ENCODE peak calls at places on chromosomes 13 and 19, in ten cellular contexts. One of them, this sample, is unnamed.

GRCh38 chr13:73767747-73768315 is 366.4 kb downstream of the KLF12 start:
- DNase-seq in fibroblast of lung: no peak
- DNase-seq in foreskin fibroblast: no peak
- DNase-seq in colonic mucosa: peak; percentile 44
- DNase-seq in pancreas: no peak
- DNase-seq in fibroblast of pulmonary artery: no peak
- DNase-seq in astrocyte of the spinal cord: no peak
- DNase-seq in tibial artery: no peak
- DNase-seq in PC-3: peak; percentile 27
- DNase-seq in MM.1S: no peak
- DNase-seq in this sample: no peak

GRCh38 chr13:72168126-72168525 is 301.1 kb upstream of the DACH1 start:
- DNase-seq in pancreas: no peak
- DNase-seq in fibroblast of lung: no peak
- DNase-seq in colonic mucosa: no peak
- DNase-seq in tibial artery: no peak
- DNase-seq in foreskin fibroblast: no peak
- DNase-seq in PC-3: no peak
- DNase-seq in MM.1S: no peak
- DNase-seq in astrocyte of the spinal cord: no peak
- DNase-seq in fibroblast of pulmonary artery: no peak
- DNase-seq in this sample: no peak

GRCh38 chr19:13093407-13094284 is 9.0 kb downstream of the LYL1 start:
- DNase-seq in MM.1S: peak; percentile 72
- DNase-seq in fibroblast of lung: peak; percentile 80
- DNase-seq in fibroblast of pulmonary artery: peak; percentile 87
- DNase-seq in colonic mucosa: peak; percentile 86
- DNase-seq in astrocyte of the spinal cord: peak; percentile 89
- DNase-seq in tibial artery: peak; percentile 92
- DNase-seq in PC-3: peak; percentile 95
- DNase-seq in pancreas: peak; percentile 79
- DNase-seq in foreskin fibroblast: peak; percentile 67
- DNase-seq in this sample: peak; percentile 46

GRCh38 chr19:35144600-35145436 is 1.8 kb downstream of the FXYD7 start:
- DNase-seq in MM.1S: no peak
- DNase-seq in colonic mucosa: peak; percentile 89
- DNase-seq in fibroblast of lung: no peak
- DNase-seq in fibroblast of pulmonary artery: no peak
- DNase-seq in astrocyte of the spinal cord: no peak
- DNase-seq in pancreas: peak; percentile 56
- DNase-seq in PC-3: peak; percentile 74
- DNase-seq in tibial artery: no peak
- DNase-seq in foreskin fibroblast: no peak
- DNase-seq in this sample: no peak

GRCh38 chr13:59261928-59262488 is 901.7 kb downstream of the DIAPH3 start:
- DNase-seq in pancreas: no peak
- DNase-seq in MM.1S: no peak
- DNase-seq in fibroblast of pulmonary artery: peak; percentile 53
- DNase-seq in colonic mucosa: no peak
- DNase-seq in fibroblast of lung: no peak
- DNase-seq in PC-3: no peak
- DNase-seq in tibial artery: no peak
- DNase-seq in foreskin fibroblast: no peak
- DNase-seq in astrocyte of the spinal cord: no peak
- DNase-seq in this sample: no peak

GRCh38 chr13:27131202-27131623 is 40.4 kb downstream of the USP12 start:
- DNase-seq in PC-3: peak; percentile 87
- DNase-seq in MM.1S: peak; percentile 89
- DNase-seq in pancreas: no peak
- DNase-seq in tibial artery: no peak
- DNase-seq in fibroblast of lung: peak; percentile 68
- DNase-seq in astrocyte of the spinal cord: peak; percentile 50
- DNase-seq in foreskin fibroblast: no peak
- DNase-seq in colonic mucosa: peak; percentile 39
- DNase-seq in fibroblast of pulmonary artery: no peak
- DNase-seq in this sample: no peak

GRCh38 chr19:1566392-1567115 is 1.6 kb downstream of the MEX3D start:
- DNase-seq in colonic mucosa: peak; percentile 62
- DNase-seq in PC-3: peak; percentile 46
- DNase-seq in foreskin fibroblast: peak; percentile 78
- DNase-seq in pancreas: peak; percentile 65
- DNase-seq in fibroblast of lung: peak; percentile 87
- DNase-seq in MM.1S: no peak
- DNase-seq in astrocyte of the spinal cord: peak; percentile 88
- DNase-seq in fibroblast of pulmonary artery: peak; percentile 82
- DNase-seq in tibial artery: peak; percentile 77
- DNase-seq in this sample: peak; percentile 44

GRCh38 chr13:95301135-95301946 is at the start of gene ABCC4:
- DNase-seq in tibial artery: peak; percentile 73
- DNase-seq in PC-3: peak; percentile 75
- DNase-seq in foreskin fibroblast: peak; percentile 83
- DNase-seq in fibroblast of pulmonary artery: peak; percentile 73
- DNase-seq in fibroblast of lung: peak; percentile 72
- DNase-seq in pancreas: peak; percentile 74
- DNase-seq in astrocyte of the spinal cord: peak; percentile 68
- DNase-seq in MM.1S: peak; percentile 76
- DNase-seq in colonic mucosa: peak; percentile 73
- DNase-seq in this sample: no peak

GRCh38 chr19:54469496-54469934 is 3.6 kb downstream of the CDC42EP5 start:
- DNase-seq in fibroblast of pulmonary artery: no peak
- DNase-seq in pancreas: peak; percentile 74
- DNase-seq in astrocyte of the spinal cord: no peak
- DNase-seq in foreskin fibroblast: no peak
- DNase-seq in fibroblast of lung: no peak
- DNase-seq in MM.1S: no peak
- DNase-seq in colonic mucosa: peak; percentile 78
- DNase-seq in tibial artery: no peak
- DNase-seq in PC-3: no peak
- DNase-seq in this sample: no peak

GRCh38 chr19:47848871-47849473 is 10.1 kb upstream of the TPRX2 start:
- DNase-seq in colonic mucosa: peak; percentile 24
- DNase-seq in PC-3: no peak
- DNase-seq in astrocyte of the spinal cord: no peak
- DNase-seq in tibial artery: no peak
- DNase-seq in fibroblast of lung: no peak
- DNase-seq in pancreas: no peak
- DNase-seq in MM.1S: no peak
- DNase-seq in foreskin fibroblast: no peak
- DNase-seq in fibroblast of pulmonary artery: peak; percentile 23
- DNase-seq in this sample: no peak

GRCh38 chr19:13262450-13262849 is 112.2 kb downstream of the IER2 start:
- DNase-seq in foreskin fibroblast: peak; percentile 33
- DNase-seq in astrocyte of the spinal cord: peak; percentile 60
- DNase-seq in tibial artery: no peak
- DNase-seq in fibroblast of pulmonary artery: peak; percentile 75
- DNase-seq in colonic mucosa: no peak
- DNase-seq in PC-3: peak; percentile 88
- DNase-seq in pancreas: no peak
- DNase-seq in MM.1S: peak; percentile 50
- DNase-seq in fibroblast of lung: peak; percentile 36
- DNase-seq in this sample: peak; percentile 7

GRCh38 chr13:66218583-66218982 is 1011.6 kb downstream of the PCDH9 start:
- DNase-seq in MM.1S: no peak
- DNase-seq in fibroblast of pulmonary artery: no peak
- DNase-seq in fibroblast of lung: no peak
- DNase-seq in foreskin fibroblast: no peak
- DNase-seq in PC-3: no peak
- DNase-seq in astrocyte of the spinal cord: no peak
- DNase-seq in tibial artery: no peak
- DNase-seq in colonic mucosa: no peak
- DNase-seq in pancreas: no peak
- DNase-seq in this sample: no peak

GRCh38 chr13:80161896-80162295 is 179.0 kb downstream of the SPRY2 start:
- DNase-seq in pancreas: no peak
- DNase-seq in PC-3: no peak
- DNase-seq in fibroblast of lung: peak; percentile 27
- DNase-seq in MM.1S: no peak
- DNase-seq in foreskin fibroblast: no peak
- DNase-seq in tibial artery: no peak
- DNase-seq in astrocyte of the spinal cord: no peak
- DNase-seq in fibroblast of pulmonary artery: no peak
- DNase-seq in colonic mucosa: no peak
- DNase-seq in this sample: no peak

GRCh38 chr19:30068528-30069395 is 126.7 kb downstream of the URI1 start:
- DNase-seq in tibial artery: no peak
- DNase-seq in fibroblast of lung: no peak
- DNase-seq in pancreas: no peak
- DNase-seq in PC-3: no peak
- DNase-seq in astrocyte of the spinal cord: no peak
- DNase-seq in colonic mucosa: no peak
- DNase-seq in fibroblast of pulmonary artery: no peak
- DNase-seq in foreskin fibroblast: no peak
- DNase-seq in MM.1S: no peak
- DNase-seq in this sample: no peak

GRCh38 chr19:47429140-47429793 is 9.9 kb upstream of the MEIS3 start:
- DNase-seq in tibial artery: no peak
- DNase-seq in astrocyte of the spinal cord: no peak
- DNase-seq in MM.1S: no peak
- DNase-seq in PC-3: no peak
- DNase-seq in colonic mucosa: no peak
- DNase-seq in fibroblast of lung: no peak
- DNase-seq in foreskin fibroblast: no peak
- DNase-seq in pancreas: no peak
- DNase-seq in fibroblast of pulmonary artery: no peak
- DNase-seq in this sample: no peak

GRCh38 chr13:60959427-60959826 is 456.2 kb downstream of the PCDH20 start:
- DNase-seq in fibroblast of pulmonary artery: no peak
- DNase-seq in MM.1S: no peak
- DNase-seq in pancreas: no peak
- DNase-seq in fibroblast of lung: no peak
- DNase-seq in colonic mucosa: no peak
- DNase-seq in foreskin fibroblast: no peak
- DNase-seq in astrocyte of the spinal cord: no peak
- DNase-seq in tibial artery: no peak
- DNase-seq in PC-3: peak; percentile 74
- DNase-seq in this sample: no peak

GRCh38 chr13:60957816-60958215 is 457.8 kb downstream of the PCDH20 start:
- DNase-seq in colonic mucosa: no peak
- DNase-seq in astrocyte of the spinal cord: no peak
- DNase-seq in pancreas: no peak
- DNase-seq in foreskin fibroblast: no peak
- DNase-seq in fibroblast of lung: no peak
- DNase-seq in MM.1S: no peak
- DNase-seq in fibroblast of pulmonary artery: no peak
- DNase-seq in PC-3: no peak
- DNase-seq in tibial artery: no peak
- DNase-seq in this sample: no peak
- TF ChIP-seq CTCF in colonic mucosa: no peak
- TF ChIP-seq CTCF in astrocyte of the spinal cord: no peak
- TF ChIP-seq CTCF in pancreas: no peak
- TF ChIP-seq CTCF in foreskin fibroblast: no peak
- TF ChIP-seq CTCF in fibroblast of lung: no peak
- TF ChIP-seq CTCF in MM.1S: no peak
- TF ChIP-seq CTCF in fibroblast of pulmonary artery: no peak
- TF ChIP-seq CTCF in PC-3: peak; percentile 11
- TF ChIP-seq CTCF in tibial artery: no peak
- TF ChIP-seq CTCF in this sample: no peak

DNA sequence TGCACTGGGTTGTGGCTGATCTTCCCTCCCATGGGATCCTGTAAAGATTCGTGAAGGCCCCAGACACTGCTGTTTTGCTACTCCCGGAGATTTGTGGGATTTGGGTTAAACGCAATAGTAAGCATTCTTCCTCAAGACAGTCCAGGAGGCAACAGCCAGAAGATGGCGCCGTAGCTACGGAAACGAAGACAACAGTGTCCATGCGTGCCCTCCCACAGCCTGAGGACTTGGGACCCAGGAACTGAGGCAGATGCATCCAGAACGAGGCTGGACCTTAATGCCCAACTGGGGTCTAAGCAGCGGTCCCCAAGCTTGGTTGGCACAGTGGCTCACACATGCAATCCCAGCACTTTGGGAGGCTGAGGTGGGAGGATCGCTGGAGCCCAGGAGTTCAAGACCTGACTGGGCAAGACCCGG is 57.6 kb upstream of the ZNF507 start:
- DNase-seq in MM.1S: peak; percentile 35
- DNase-seq in PC-3: peak; percentile 60
- DNase-seq in pancreas: peak; percentile 30
- DNase-seq in astrocyte of the spinal cord: peak; percentile 37
- DNase-seq in tibial artery: peak; percentile 72
- DNase-seq in fibroblast of pulmonary artery: peak; percentile 82
- DNase-seq in colonic mucosa: peak; percentile 67
- DNase-seq in fibroblast of lung: peak; percentile 8
- DNase-seq in foreskin fibroblast: peak; percentile 37
- DNase-seq in this sample: peak; percentile 59
- H3K4me3 ChIP-seq in MM.1S: no peak overlapping the region
- H3K4me3 ChIP-seq in PC-3: no peak overlapping the region
- H3K4me3 ChIP-seq in pancreas: no peak overlapping the region
- H3K4me3 ChIP-seq in astrocyte of the spinal cord: no peak overlapping the region
- H3K4me3 ChIP-seq in tibial artery: no peak overlapping the region
- H3K4me3 ChIP-seq in fibroblast of pulmonary artery: no peak overlapping the region
- H3K4me3 ChIP-seq in colonic mucosa: no peak overlapping the region
- H3K4me3 ChIP-seq in fibroblast of lung: no peak overlapping the region
- H3K4me3 ChIP-seq in foreskin fibroblast: no peak overlapping the region
- H3K4me3 ChIP-seq in this sample: no peak overlapping the region

GRCh38 chr13:37870489-37870845 is 895 bp upstream of the TRPC4 start:
- DNase-seq in colonic mucosa: no peak
- DNase-seq in fibroblast of lung: no peak
- DNase-seq in foreskin fibroblast: no peak
- DNase-seq in astrocyte of the spinal cord: no peak
- DNase-seq in fibroblast of pulmonary artery: no peak
- DNase-seq in tibial artery: no peak
- DNase-seq in PC-3: no peak
- DNase-seq in MM.1S: no peak
- DNase-seq in pancreas: no peak
- DNase-seq in this sample: no peak
- TF ChIP-seq CTCF in colonic mucosa: no peak
- TF ChIP-seq CTCF in fibroblast of lung: no peak
- TF ChIP-seq CTCF in foreskin fibroblast: no peak
- TF ChIP-seq CTCF in astrocyte of the spinal cord: no peak
- TF ChIP-seq CTCF in fibroblast of pulmonary artery: no peak
- TF ChIP-seq CTCF in tibial artery: no peak
- TF ChIP-seq CTCF in PC-3: no peak
- TF ChIP-seq CTCF in MM.1S: no peak
- TF ChIP-seq CTCF in pancreas: peak; percentile 1
- TF ChIP-seq CTCF in this sample: no peak

DNA sequence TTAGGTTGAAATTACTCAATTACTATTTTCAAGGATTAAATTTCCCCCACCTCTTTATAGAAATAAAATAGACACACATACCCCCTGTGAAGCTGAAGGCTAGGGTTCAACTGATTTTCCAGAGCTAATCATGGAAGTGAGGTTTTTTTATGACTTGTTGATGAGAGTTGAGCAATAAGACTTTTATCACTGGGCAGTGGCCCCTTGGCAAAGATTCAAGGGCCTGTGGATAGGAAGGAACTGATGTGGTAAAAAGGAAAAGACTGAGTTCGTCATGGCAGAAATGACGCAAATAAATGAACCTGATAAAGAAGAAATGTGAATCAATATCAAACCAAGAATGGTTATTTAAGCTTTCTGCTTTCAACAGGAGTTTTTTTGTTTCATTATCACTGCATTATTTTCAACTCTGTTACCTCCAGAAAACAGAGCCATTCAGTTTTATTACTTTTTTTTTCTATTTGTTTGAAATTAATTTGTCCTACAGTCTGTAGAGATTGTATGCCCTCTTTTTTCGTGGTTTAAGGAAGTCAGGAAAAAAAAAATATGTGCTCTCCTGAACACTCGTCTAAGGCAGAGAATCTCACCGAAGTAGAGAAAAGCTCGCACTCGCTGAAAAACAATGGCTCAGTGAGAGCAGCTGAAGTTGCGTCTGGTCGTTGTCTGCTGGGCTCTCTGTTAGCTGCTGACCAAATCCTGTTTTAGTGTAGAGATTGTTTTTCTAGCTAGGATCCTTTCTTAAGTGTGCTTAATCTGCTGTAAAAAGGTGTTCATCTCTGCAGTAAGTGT is 38.9 kb downstream of the STOML3 start:
- DNase-seq in pancreas: peak; percentile 68
- DNase-seq in PC-3: no peak
- DNase-seq in astrocyte of the spinal cord: no peak
- DNase-seq in colonic mucosa: peak; percentile 73
- DNase-seq in fibroblast of lung: no peak
- DNase-seq in fibroblast of pulmonary artery: peak; percentile 56
- DNase-seq in foreskin fibroblast: no peak
- DNase-seq in tibial artery: no peak
- DNase-seq in MM.1S: no peak
- DNase-seq in this sample: no peak
- H3K4me3 ChIP-seq in pancreas: no peak overlapping the region
- H3K4me3 ChIP-seq in PC-3: no peak overlapping the region
- H3K4me3 ChIP-seq in astrocyte of the spinal cord: no peak overlapping the region
- H3K4me3 ChIP-seq in colonic mucosa: no peak overlapping the region
- H3K4me3 ChIP-seq in fibroblast of lung: no peak overlapping the region
- H3K4me3 ChIP-seq in fibroblast of pulmonary artery: peak overlapping the region; percentile 3
- H3K4me3 ChIP-seq in foreskin fibroblast: no peak overlapping the region
- H3K4me3 ChIP-seq in tibial artery: no peak overlapping the region
- H3K4me3 ChIP-seq in MM.1S: no peak overlapping the region
- H3K4me3 ChIP-seq in this sample: no peak overlapping the region

This sample was measured in AG09309.